ENCODE peak calls at places on chromosomes 16 and 17, in four cellular contexts. I is HCT116, V is GM12878, W is SK-N-SH. N is an unnamed sample.
A peak's percentile ranks its signal among the peaks of the same experiment; 100 is the strongest.

GRCh38 chr16:58418601-58419000 is 26.3 kb downstream of the GINS3 start:
- DNase-seq in V (no peak), W (no peak), I (no peak), N (no peak)

GRCh38 chr17:61878520-61878919 is 15.2 kb upstream of the BRIP1 start:
- DNase-seq in W (no peak), V (no peak), I (no peak), N (no peak)

GRCh38 chr16:842631-843560 is 42.4 kb upstream of the GNG13 start:
- DNase-seq in W (no peak), V (no peak), I (no peak), N (no peak)

GRCh38 chr17:57986841-57987581 is 1.0 kb downstream of the VEZF1 start:
- DNase-seq in V (no peak), W (no peak), I (no peak), N (peak; percentile 58)

GRCh38 chr16:56363181-56363716 is 62.1 kb downstream of the AMFR start:
- DNase-seq in W (no peak), I (no peak), V (no peak), N (no peak)

GRCh38 chr17:39979865-39980401 is 674 bp upstream of the PSMD3 start:
- DNase-seq in V (no peak), W (peak; percentile 67), I (no peak), N (no peak)

GRCh38 chr16:19130852-19131808 is 17.4 kb downstream of the ITPRIPL2 start:
- DNase-seq in I (no peak), W (no peak), V (no peak), N (no peak)

GRCh38 chr16:80366023-80366422 is 174.8 kb upstream of the DYNLRB2 start:
- DNase-seq in W (no peak), I (no peak), V (no peak), N (no peak)

GRCh38 chr16:88672776-88673175 is 9.9 kb upstream of the MVD start:
- DNase-seq in I (peak; percentile 39), W (peak; percentile 71), V (no peak), N (no peak)

GRCh38 chr17:81335388-81336157 is 40.5 kb upstream of the SLC38A10 start:
- DNase-seq in V (no peak), W (no peak), I (no peak), N (no peak)

GRCh38 chr17:80812362-80813088 is 179.1 kb upstream of the CHMP6 start:
- DNase-seq in W (no peak), I (no peak), V (no peak), N (no peak)

GRCh38 chr17:66767164-66767933 is 67.6 kb upstream of the CACNG5 start:
- DNase-seq in I (no peak), V (no peak), W (no peak), N (no peak)

GRCh38 chr17:14341866-14342265 is 41.0 kb downstream of the HS3ST3B1 start:
- DNase-seq in I (no peak), V (no peak), W (no peak), N (no peak)

GRCh38 chr17:31415640-31416502 is 24.4 kb downstream of the RAB11FIP4 start:
- DNase-seq in I (no peak), W (no peak), V (no peak), N (no peak)

GRCh38 chr17:5468075-5468473 is 708 bp downstream of the DHX33 start:
- DNase-seq in V (no peak), I (no peak), W (peak; percentile 36), N (no peak)

GRCh38 chr16:24499193-24499814 is 40.1 kb upstream of the RBBP6 start:
- DNase-seq in I (peak; percentile 37), V (no peak), W (peak; percentile 47), N (peak; percentile 53)

GRCh38 chr17:39769974-39770587 is 32.3 kb downstream of the GRB7 start:
- DNase-seq in V (peak; percentile 84), I (peak; percentile 63), W (no peak), N (peak; percentile 83)

GRCh38 chr17:78708510-78708973 is 73.5 kb downstream of the CYTH1 start:
- DNase-seq in V (no peak), W (peak; percentile 86), I (peak; percentile 56), N (peak; percentile 83)

GRCh38 chr17:44083250-44083849 is 12.8 kb downstream of the G6PC3 start:
- DNase-seq in I (peak; percentile 57), W (peak; percentile 50), V (no peak), N (peak; percentile 83)

GRCh38 chr17:56752263-56752662 is 81.5 kb downstream of the C17orf67 start:
- DNase-seq in I (no peak), V (no peak), W (no peak), N (no peak)

DNA sequence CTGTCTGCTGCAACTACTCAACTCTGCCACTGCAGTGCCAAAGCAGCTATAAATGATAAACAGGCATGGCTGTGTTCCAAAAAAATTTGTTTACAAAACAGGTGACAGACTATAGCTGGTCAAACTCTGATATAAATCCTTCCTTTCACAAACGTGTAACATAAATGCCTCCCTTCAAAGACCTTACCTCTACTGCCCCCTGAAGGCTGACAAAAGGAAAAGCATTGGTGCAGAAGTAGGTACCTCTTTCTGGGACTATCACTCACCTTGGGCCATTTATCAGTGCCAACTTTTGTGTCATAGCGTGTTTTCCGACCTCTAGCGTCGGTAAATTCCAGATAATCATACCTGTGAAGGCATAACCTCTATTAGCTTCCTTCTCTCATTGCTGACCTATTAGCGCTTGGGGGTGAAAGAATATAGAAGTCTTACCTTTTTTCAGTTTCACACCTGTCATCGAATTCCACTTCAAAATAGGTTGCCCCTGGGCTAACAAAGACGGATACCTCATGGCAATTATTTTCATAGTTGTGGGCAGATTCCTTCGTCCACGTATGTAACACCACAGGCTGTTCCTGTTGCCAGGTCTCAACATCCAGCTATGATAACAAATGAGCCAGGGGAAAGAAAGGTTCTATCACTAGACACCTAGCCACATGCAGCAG is 67.9 kb downstream of the ZZEF1 start:
- DNase-seq in V (peak; percentile 25), I (peak; percentile 27), W (peak; percentile 61), N (peak; percentile 19)
- TF ChIP-seq JUND in V (no peak), I (no peak), W (no peak), N (no peak)

GRCh38 chr17:83082899-83083367 is 3.5 kb downstream of the METRNL start:
- DNase-seq in I (no peak), W (no peak), V (no peak), N (no peak)

GRCh38 chr17:83084214-83084613 is 4.8 kb downstream of the METRNL start:
- DNase-seq in W (no peak), V (no peak), I (no peak), N (no peak)

GRCh38 chr17:83082435-83082834 is 3.0 kb downstream of the METRNL start:
- DNase-seq in I (no peak), W (no peak), V (no peak), N (no peak)

GRCh38 chr17:83084621-83085056 is 5.2 kb downstream of the METRNL start:
- DNase-seq in I (no peak), V (no peak), W (no peak), N (no peak)

GRCh38 chr17:83083368-83084201 is 4.2 kb downstream of the METRNL start:
- DNase-seq in W (peak; percentile 93), I (no peak), V (no peak), N (peak; percentile 94)
- TF ChIP-seq JUND in W (peak; percentile 99), I (no peak), V (no peak), N (no peak)

DNA sequence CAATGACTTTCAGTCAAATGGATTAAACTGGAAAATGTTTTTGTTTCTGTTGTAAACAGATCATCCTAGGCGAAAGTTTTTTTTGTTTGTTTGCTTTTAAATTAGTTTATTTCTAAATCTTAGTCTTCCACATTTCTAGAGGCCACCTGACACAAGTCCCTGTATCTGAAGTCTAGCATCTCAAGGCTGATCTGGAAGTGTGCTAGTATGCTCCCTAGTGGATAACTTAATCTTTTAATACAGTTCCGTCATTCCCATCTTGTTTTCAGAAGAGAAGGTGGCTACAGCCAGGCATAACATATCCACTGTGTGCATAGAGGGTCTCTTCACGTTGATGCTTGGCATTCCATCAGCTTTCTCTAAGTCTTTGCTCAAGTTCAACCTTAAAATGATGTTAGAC is 7.6 kb downstream of the IFT20 start:
- DNase-seq in W (no peak), V (no peak), I (no peak), N (peak; percentile 36)
- TF ChIP-seq JUND in W (no peak), V (no peak), I (no peak), N (no peak)

DNA sequence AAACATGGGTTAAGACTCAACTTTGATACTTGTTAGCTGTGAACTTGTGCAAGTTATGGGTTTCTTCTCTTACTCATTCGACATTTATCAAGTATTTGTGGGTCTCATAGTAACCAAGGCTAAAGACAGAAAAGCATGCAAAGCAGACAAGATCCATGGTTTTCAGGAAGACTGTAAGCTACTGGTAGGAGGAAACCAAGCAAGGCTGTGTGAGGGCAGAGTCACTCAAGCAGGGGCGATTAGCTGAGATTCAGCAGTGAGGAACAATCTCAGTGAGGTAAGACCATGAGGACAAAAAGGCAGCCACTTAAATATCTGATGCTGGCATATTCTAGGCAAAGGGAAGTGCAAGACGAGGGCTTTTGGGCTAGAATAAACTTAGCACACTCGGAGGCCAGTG is 29.5 kb downstream of the MBTD1 start:
- DNase-seq in V (no peak), W (no peak), I (no peak), N (no peak)
- TF ChIP-seq JUND in V (no peak), W (no peak), I (no peak), N (no peak)

GRCh38 chr16:14284371-14284770 is 213.3 kb downstream of the MRTFB start:
- DNase-seq in W (no peak), I (no peak), V (no peak), N (no peak)

GRCh38 chr16:14285542-14286380 is 214.6 kb downstream of the MRTFB start:
- DNase-seq in I (peak; percentile 82), W (peak; percentile 96), V (peak; percentile 87), N (peak; percentile 66)

GRCh38 chr16:14283786-14284185 is 212.7 kb downstream of the MRTFB start:
- DNase-seq in V (no peak), W (no peak), I (no peak), N (no peak)

GRCh38 chr16:14284930-14285541 is 213.9 kb downstream of the MRTFB start:
- DNase-seq in V (no peak), I (peak; percentile 63), W (no peak), N (no peak)

DNA sequence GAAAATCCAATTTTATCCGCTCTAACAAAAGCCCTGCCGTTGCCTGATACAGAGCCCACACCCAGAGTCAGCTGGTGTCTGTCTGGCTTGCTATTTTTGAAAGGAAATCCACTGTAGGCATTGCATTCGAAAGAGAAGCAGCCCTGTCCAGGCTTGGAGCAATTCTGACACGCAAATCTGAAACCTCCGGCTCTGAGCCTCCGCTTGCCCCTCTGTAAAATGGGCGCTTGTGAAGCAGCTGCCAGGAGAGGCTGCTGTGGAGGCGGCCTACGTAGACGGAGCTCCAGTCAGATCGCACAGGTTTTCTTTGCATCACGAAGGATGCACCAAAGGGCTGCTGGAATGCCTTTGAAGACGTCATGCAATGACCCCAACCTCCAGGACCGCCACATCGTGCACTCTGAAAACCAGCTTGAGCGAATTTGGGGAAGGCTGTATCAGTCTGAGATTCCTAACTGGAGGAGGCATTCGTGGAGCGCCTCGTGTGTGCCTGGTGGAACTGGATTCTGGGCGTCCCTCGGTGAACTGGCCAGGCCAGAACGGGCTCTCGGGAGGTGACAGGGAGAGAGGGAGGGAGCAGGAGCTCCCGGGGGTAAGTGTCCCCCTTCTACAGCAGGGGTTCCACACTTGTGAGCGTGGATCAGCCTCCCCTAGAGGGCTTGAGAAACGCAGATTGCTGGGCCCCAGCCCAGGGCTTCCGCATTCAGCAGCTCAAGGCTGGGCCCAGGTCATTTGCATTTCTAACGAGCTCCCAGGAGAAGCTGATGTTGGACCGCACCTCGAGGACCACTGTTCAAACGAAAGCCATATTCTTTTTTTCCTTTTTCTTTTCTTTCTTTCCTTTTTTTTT is 215.5 kb downstream of the MRTFB start:
- DNase-seq in I (no peak), V (no peak), W (no peak), N (no peak)
- TF ChIP-seq JUND in I (no peak), V (no peak), W (no peak), N (no peak)